ENCODE peak calls at places on chromosomes 16 and 17, in nine cellular contexts. F, A, P, K, T, X, W, Z and J are unnamed samples.
A peak's percentile ranks its signal among the peaks of the same experiment; 100 is the strongest.

GRCh38 chr16:78962457-78962929 is 638.0 kb downstream of the MAF start:
- DNase-seq in Z (peak; percentile 60), P (no peak), A (no peak), K (no peak), F (no peak), T (no peak), W (no peak), X (no peak), J (no peak)

GRCh38 chr17:60300949-60301348 is 91.0 kb downstream of the USP32 start:
- DNase-seq in F (no peak), K (no peak), W (no peak), A (no peak), Z (no peak), T (no peak), P (no peak), X (no peak), J (no peak)

GRCh38 chr17:51601622-51602261 is 341.4 kb downstream of the UTP18 start:
- DNase-seq in F (no peak), A (no peak), W (no peak), P (no peak), X (no peak), Z (no peak), T (no peak), K (no peak), J (no peak)

GRCh38 chr16:31356566-31357323 is 1.8 kb downstream of the ITGAX start:
- DNase-seq in P (peak; percentile 83), A (no peak), X (peak; percentile 35), K (no peak), Z (no peak), W (no peak), T (peak; percentile 50), F (no peak), J (no peak)

GRCh38 chr16:14364386-14365199 is 265.5 kb downstream of the PARN start:
- DNase-seq in A (no peak), T (peak; percentile 30), P (no peak), X (no peak), Z (no peak), F (peak; percentile 35), K (no peak), W (no peak), J (no peak)

GRCh38 chr17:16935786-16936185 is 36.1 kb downstream of the TNFRSF13B start:
- DNase-seq in P (peak; percentile 38), A (peak; percentile 32), T (no peak), X (peak; percentile 46), F (no peak), Z (no peak), W (no peak), K (peak; percentile 6), J (no peak)

GRCh38 chr16:12951392-12951791 is 50.0 kb downstream of the SHISA9 start:
- DNase-seq in F (no peak), T (peak; percentile 38), P (no peak), Z (no peak), W (no peak), X (no peak), A (no peak), K (no peak), J (no peak)

GRCh38 chr17:36188891-36189306 is 7.7 kb downstream of the CCL3L1 start:
- DNase-seq in Z (peak; percentile 59), W (no peak), T (no peak), X (no peak), K (peak; percentile 45), A (no peak), F (no peak), P (peak; percentile 85), J (no peak)

GRCh38 chr17:9976283-9977009 is 71.4 kb upstream of the RCVRN start:
- DNase-seq in X (peak; percentile 35), K (no peak), T (no peak), P (peak; percentile 54), Z (no peak), F (no peak), A (peak; percentile 34), W (no peak), J (no peak)

GRCh38 chr17:51795401-51795800 is 363.1 kb downstream of the CA10 start:
- DNase-seq in W (no peak), T (no peak), F (no peak), P (no peak), Z (no peak), A (no peak), K (no peak), X (no peak), J (no peak)

GRCh38 chr17:71176928-71177443 is 943.8 kb upstream of the SOX9 start:
- DNase-seq in P (no peak), T (no peak), A (no peak), W (no peak), Z (no peak), X (no peak), F (no peak), K (no peak), J (no peak)

GRCh38 chr16:22239131-22239805 is 33.2 kb downstream of the EEF2K start:
- DNase-seq in X (no peak), F (no peak), P (no peak), A (no peak), Z (no peak), T (no peak), K (no peak), W (no peak), J (no peak)

GRCh38 chr17:27533874-27534815 is 77.9 kb downstream of the KSR1 start:
- DNase-seq in K (peak; percentile 33), T (peak; percentile 68), W (no peak), Z (no peak), F (no peak), A (peak; percentile 63), P (peak; percentile 59), X (no peak), J (no peak)

GRCh38 chr16:63324306-63324705 is 1288.1 kb upstream of the CDH8 start:
- DNase-seq in T (no peak), A (no peak), W (no peak), F (no peak), Z (no peak), K (no peak), P (no peak), X (no peak), J (no peak)

GRCh38 chr17:67082110-67082509 is 37.8 kb downstream of the CACNG1 start:
- DNase-seq in F (no peak), A (no peak), T (no peak), P (no peak), Z (peak; percentile 26), K (no peak), W (no peak), X (no peak), J (no peak)

GRCh38 chr17:61400786-61401279 is 1.2 kb downstream of the TBX2 start:
- DNase-seq in P (no peak), K (no peak), W (no peak), X (no peak), A (peak; percentile 58), F (no peak), T (no peak), Z (no peak), J (no peak)

GRCh38 chr17:70181376-70181775 is 12.0 kb downstream of the KCNJ2 start:
- DNase-seq in Z (no peak), X (no peak), K (no peak), A (no peak), T (no peak), P (no peak), F (no peak), W (no peak), J (no peak)

GRCh38 chr17:42704495-42705494 is 22.5 kb downstream of the CNTNAP1 start:
- DNase-seq in X (no peak), Z (peak; percentile 94), T (no peak), F (no peak), P (no peak), A (no peak), K (no peak), W (no peak), J (no peak)

DNA sequence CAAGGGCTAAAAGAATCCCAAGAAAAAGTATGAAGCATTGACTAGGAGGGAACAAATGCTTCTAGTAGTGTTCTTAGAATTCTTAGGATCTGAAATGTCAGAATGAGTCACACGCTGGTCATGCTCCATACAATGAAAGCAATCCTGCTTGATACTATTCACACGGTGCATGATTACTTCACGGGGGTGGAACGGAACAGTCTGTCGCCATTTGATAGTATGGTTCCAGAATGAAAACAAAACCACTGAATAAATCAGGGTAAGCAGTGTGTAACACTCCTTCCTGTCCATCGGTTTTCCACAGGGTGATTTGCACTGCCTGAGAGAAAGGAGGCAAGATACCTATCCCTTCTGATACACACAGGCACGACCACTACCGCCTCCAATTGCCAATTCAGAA is 22.9 kb upstream of the YWHAE start:
- DNase-seq in X (no peak), W (peak; percentile 81), P (no peak), F (no peak), K (no peak), A (no peak), T (no peak), Z (no peak), J (no peak)
- H3K27ac ChIP-seq in X (no peak overlapping the region), W (no peak overlapping the region), P (no peak overlapping the region), F (peak overlapping the region; percentile 37), K (no peak overlapping the region), A (peak overlapping the region; percentile 17), T (no peak overlapping the region), Z (no peak overlapping the region), J (no peak overlapping the region)

GRCh38 chr17:28644782-28645575 is at the start of gene BLTP2:
- DNase-seq in X (peak; percentile 96), F (peak; percentile 97), T (peak; percentile 97), K (peak; percentile 97), A (peak; percentile 98), W (peak; percentile 65), Z (peak; percentile 82), P (peak; percentile 100), J (peak; percentile 95)
- TF ChIP-seq POLR2AphosphoS5 in X (peak; percentile 85), F (peak; percentile 94), T (peak; percentile 74), K (peak; percentile 95), A (peak; percentile 95), W (peak; percentile 92), Z (peak; percentile 75), P (peak; percentile 97), J (peak; percentile 94)

GRCh38 chr16:24957887-24958286 is 57.3 kb downstream of the ARHGAP17 start:
- DNase-seq in T (peak; percentile 17), A (no peak), W (no peak), P (no peak), Z (no peak), F (no peak), K (peak; percentile 41), X (no peak), J (no peak)
- H3K27ac ChIP-seq in T (no peak overlapping the region), A (no peak overlapping the region), W (no peak overlapping the region), P (peak overlapping the region; percentile 57), Z (no peak overlapping the region), F (no peak overlapping the region), K (no peak overlapping the region), X (no peak overlapping the region), J (no peak overlapping the region)

DNA sequence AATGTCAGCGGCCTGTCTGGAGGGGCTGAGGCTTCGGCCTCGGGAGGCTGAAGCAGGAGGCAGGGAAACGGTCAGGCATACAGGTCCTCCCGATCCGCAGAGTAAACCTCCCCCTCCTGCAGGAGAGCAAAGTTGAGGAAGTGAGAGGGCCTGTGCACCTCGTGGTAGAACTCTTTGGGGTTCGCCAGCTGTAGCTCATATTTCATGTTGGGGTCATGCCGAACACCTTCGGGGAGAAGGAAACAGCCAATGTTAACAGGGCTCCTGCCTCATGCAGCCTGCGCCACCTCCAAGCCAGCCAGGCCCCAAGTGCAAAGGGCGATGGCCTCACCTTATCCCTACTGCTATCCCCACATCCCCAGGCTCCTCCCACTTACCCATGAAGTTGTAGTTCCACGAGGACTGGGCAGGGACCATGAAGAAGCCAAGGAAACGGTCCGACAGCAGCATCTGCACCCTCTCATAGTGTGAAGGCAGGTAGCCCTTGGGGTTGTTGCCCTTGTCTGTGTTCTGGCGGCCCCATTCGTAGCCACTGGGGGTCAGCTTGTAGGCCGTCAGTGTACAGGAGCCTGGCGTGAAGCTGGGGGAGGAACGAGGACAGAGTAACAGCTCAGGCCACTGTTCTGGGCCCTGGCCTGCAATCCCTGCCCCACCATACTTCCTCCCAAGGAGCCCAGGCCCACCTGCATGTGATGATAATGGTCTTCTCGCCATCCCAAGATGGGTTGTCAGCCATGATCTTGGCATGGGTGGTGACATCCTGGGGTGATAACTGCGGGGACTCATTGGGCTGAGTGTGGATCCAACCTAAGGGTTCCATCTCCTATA is 1.3 kb upstream of the RILP start:
- DNase-seq in W (no peak), Z (no peak), P (peak; percentile 73), F (no peak), T (no peak), K (peak; percentile 54), A (no peak), X (no peak), J (no peak)
- TF ChIP-seq POLR2AphosphoS5 in W (peak; percentile 42), Z (peak; percentile 14), P (peak; percentile 19), F (no peak), T (no peak), K (peak; percentile 66), A (no peak), X (no peak), J (no peak)